ENCODE peak calls at places on chromosomes 1 and 21, in five cellular contexts. S is right cardiac atrium, H is IMR-90, J is HL-60, F is stomach. X is an unnamed sample.

GRCh38 chr1:191551019-191551418 is 607.2 kb upstream of the RGS18 start:
- DNase-seq in H (no peak), S (no peak), F (no peak), J (no peak), X (no peak)

GRCh38 chr21:30831194-30831765 is 1.7 kb upstream of the KRTAP7-1 start:
- DNase-seq in S (no peak), J (peak; percentile 7), H (no peak), F (no peak), X (no peak)

GRCh38 chr1:89149229-89149628 is 23.3 kb upstream of the GBP2 start:
- DNase-seq in F (no peak), H (peak; percentile 43), S (peak; percentile 60), J (no peak), X (no peak)

GRCh38 chr21:15797577-15798363 is 68.0 kb downstream of the USP25 start:
- DNase-seq in F (no peak), H (no peak), J (no peak), S (no peak), X (no peak)

GRCh38 chr1:184545601-184546000 is 158.8 kb downstream of the C1orf21 start:
- DNase-seq in J (no peak), S (no peak), H (peak; percentile 52), F (no peak), X (no peak)

GRCh38 chr1:200415693-200416593 is 6.1 kb upstream of the ZNF281 start:
- DNase-seq in F (peak; percentile 63), S (peak; percentile 55), H (peak; percentile 98), J (no peak), X (no peak)

GRCh38 chr1:9197186-9198099 is 37.1 kb upstream of the H6PD start:
- DNase-seq in J (no peak), F (no peak), H (no peak), S (no peak), X (no peak)

GRCh38 chr1:106360252-106360651 is 696.2 kb upstream of the PRMT6 start:
- DNase-seq in F (no peak), J (no peak), H (no peak), S (no peak), X (no peak)

GRCh38 chr1:8348056-8348776 is 30.3 kb downstream of the SLC45A1 start:
- DNase-seq in H (no peak), F (no peak), J (no peak), S (peak; percentile 61), X (no peak)

GRCh38 chr1:116268211-116268610 is 104.8 kb upstream of the ATP1A1 start:
- DNase-seq in S (peak; percentile 61), J (no peak), F (peak; percentile 59), H (no peak), X (no peak)

GRCh38 chr1:24971539-24971938 is 41.5 kb upstream of the RUNX3 start:
- DNase-seq in F (no peak), H (no peak), J (no peak), S (no peak), X (peak; percentile 24)

GRCh38 chr1:183275322-183275721 is 89.3 kb downstream of the LAMC2 start:
- DNase-seq in H (no peak), J (no peak), S (no peak), F (peak; percentile 8), X (no peak)

GRCh38 chr1:30670195-30671060 is 53.0 kb downstream of the MATN1 start:
- DNase-seq in H (peak; percentile 38), J (no peak), S (no peak), F (no peak), X (no peak)

GRCh38 chr1:229131243-229132105 is 139.4 kb upstream of the RAB4A start:
- DNase-seq in F (no peak), S (no peak), J (no peak), H (no peak), X (no peak)

GRCh38 chr1:25513666-25514065 is 29.7 kb upstream of the LDLRAP1 start:
- DNase-seq in H (no peak), J (no peak), F (no peak), S (no peak), X (no peak)

GRCh38 chr1:32639489-32640075 is 10.8 kb downstream of the ZBTB8OS start:
- DNase-seq in S (no peak), J (no peak), H (peak; percentile 25), F (no peak), X (no peak)

GRCh38 chr1:234584926-234585325 is 25.1 kb downstream of the IRF2BP2 start:
- DNase-seq in J (no peak), F (no peak), S (peak; percentile 75), H (no peak), X (no peak)

GRCh38 chr1:75328691-75329090 is 194.5 kb downstream of the LHX8 start:
- DNase-seq in F (no peak), H (no peak), S (no peak), J (no peak), X (no peak)

GRCh38 chr1:78375996-78376395 is 114.8 kb upstream of the PTGFR start:
- DNase-seq in S (no peak), F (no peak), J (no peak), H (peak; percentile 48), X (no peak)

GRCh38 chr1:9942399-9942938 is 722 bp downstream of the LZIC start:
- DNase-seq in H (peak; percentile 72), J (peak; percentile 25), F (no peak), S (no peak), X (no peak)

GRCh38 chr1:113879459-113880038 is 7.8 kb downstream of the BCL2L15 start:
- DNase-seq in F (no peak), H (peak; percentile 41), S (no peak), J (no peak), X (no peak)

GRCh38 chr1:46605242-46605641 is 1.2 kb upstream of the MKNK1 start:
- DNase-seq in H (no peak), F (no peak), J (no peak), S (no peak), X (no peak)

GRCh38 chr1:18965206-18966173 is 9.0 kb upstream of the IFFO2 start:
- DNase-seq in H (peak; percentile 59), J (no peak), S (no peak), F (no peak), X (no peak)

GRCh38 chr1:35406103-35406502 is 137.6 kb downstream of the ZMYM4 start:
- DNase-seq in S (no peak), F (no peak), H (peak; percentile 39), J (no peak), X (no peak)

GRCh38 chr1:117335376-117336086 is 31.7 kb upstream of the MAN1A2 start:
- DNase-seq in J (no peak), H (no peak), F (no peak), S (no peak), X (no peak)

GRCh38 chr1:176560681-176561080 is 97.7 kb downstream of the PAPPA2 start:
- DNase-seq in F (no peak), S (no peak), H (no peak), J (no peak), X (no peak)

GRCh38 chr1:248686815-248687214 is 15.8 kb downstream of the OR14I1 start:
- DNase-seq in J (no peak), S (no peak), F (no peak), H (no peak), X (no peak)

GRCh38 chr1:30068787-30069472 is 654.5 kb downstream of the MATN1 start:
- DNase-seq in S (no peak), J (no peak), F (no peak), H (no peak), X (no peak)

GRCh38 chr1:95309031-95309459 is 75.0 kb downstream of the RWDD3 start:
- DNase-seq in J (no peak), F (no peak), S (peak; percentile 37), H (peak; percentile 21), X (no peak)

GRCh38 chr1:1957533-1957961 is 38.5 kb upstream of the TMEM52 start:
- DNase-seq in S (peak; percentile 21), F (no peak), J (no peak), H (no peak), X (no peak)

GRCh38 chr1:92679980-92680379 is 104.9 kb downstream of the EVI5 start:
- DNase-seq in F (no peak), J (no peak), H (no peak), S (no peak), X (no peak)

GRCh38 chr1:228862542-228863505 is 127.5 kb downstream of the RHOU start:
- DNase-seq in F (no peak), J (no peak), H (peak; percentile 18), S (no peak), X (no peak)

GRCh38 chr1:30385246-30385940 is 338.0 kb downstream of the MATN1 start:
- DNase-seq in F (no peak), J (no peak), H (no peak), S (no peak), X (no peak)

GRCh38 chr1:219825355-219825754 is 103.0 kb downstream of the SLC30A10 start:
- DNase-seq in F (no peak), J (no peak), H (no peak), S (no peak), X (no peak)

GRCh38 chr1:202811296-202812175 is 782 bp downstream of the PCAT6 start:
- DNase-seq in F (no peak), S (peak; percentile 66), J (no peak), H (peak; percentile 13), X (peak; percentile 20)
- H3K27ac ChIP-seq in F (peak overlapping the region; percentile 88), S (no peak overlapping the region), J (no peak overlapping the region), H (peak overlapping the region; percentile 92), X (peak overlapping the region; percentile 51)

GRCh38 chr21:38506606-38507331 is 8.5 kb upstream of the ERG start:
- DNase-seq in H (no peak), J (peak; percentile 65), S (peak; percentile 61), F (no peak), X (no peak)
- H3K4me3 ChIP-seq in H (no peak overlapping the region), J (no peak overlapping the region), S (no peak overlapping the region), F (no peak overlapping the region), X (no peak overlapping the region)

GRCh38 chr1:162977944-162978568 is 91.1 kb upstream of the RGS4 start:
- DNase-seq in J (no peak), S (no peak), F (no peak), H (no peak), X (no peak)

GRCh38 chr1:162972768-162973167 is 96.4 kb upstream of the RGS4 start:
- DNase-seq in S (no peak), H (no peak), F (no peak), J (no peak), X (no peak)

GRCh38 chr1:162976628-162977027 is 92.5 kb upstream of the RGS4 start:
- DNase-seq in J (no peak), H (no peak), S (no peak), F (no peak), X (no peak)

GRCh38 chr1:162973381-162973795 is 95.8 kb upstream of the RGS4 start:
- DNase-seq in S (no peak), J (no peak), F (no peak), H (peak; percentile 90), X (no peak)

GRCh38 chr1:162974810-162975209 is 94.4 kb upstream of the RGS4 start:
- DNase-seq in H (no peak), F (no peak), J (no peak), S (no peak), X (no peak)
- H3K27ac ChIP-seq in H (no peak overlapping the region), F (no peak overlapping the region), J (no peak overlapping the region), S (no peak overlapping the region), X (no peak overlapping the region)

GRCh38 chr1:151949371-151950193 is 40.3 kb upstream of the THEM4 start:
- DNase-seq in H (no peak), J (no peak), S (no peak), F (no peak), X (no peak)

GRCh38 chr1:151957098-151957497 is 36.6 kb downstream of the S100A10 start:
- DNase-seq in S (no peak), F (no peak), H (no peak), J (no peak), X (no peak)

GRCh38 chr1:151948506-151948905 is 39.2 kb upstream of the THEM4 start:
- DNase-seq in F (no peak), J (no peak), H (no peak), S (no peak), X (no peak)

GRCh38 chr1:151952811-151953210 is 40.8 kb downstream of the S100A10 start:
- DNase-seq in F (no peak), S (no peak), J (no peak), H (no peak), X (no peak)

GRCh38 chr1:151953409-151954094 is 40.1 kb downstream of the S100A10 start:
- DNase-seq in H (no peak), J (no peak), S (no peak), F (no peak), X (no peak)
- H3K4me3 ChIP-seq in H (no peak overlapping the region), J (no peak overlapping the region), S (no peak overlapping the region), F (no peak overlapping the region), X (no peak overlapping the region)